ENCODE peak calls at places on chromosomes 6 and 20, in ten cellular contexts. One of them, this sample, is unnamed.

GRCh38 chr6:130853555-130854183 is 26.5 kb downstream of the SMLR1 start:
- DNase-seq in endothelial cell: no peak
- DNase-seq in CD8-positive, alpha-beta T cell: no peak
- DNase-seq in HuH-7.5: no peak
- DNase-seq in activated T-helper 1 cell treated with anti-CD3 and anti-CD28 coated beads, Interleukin-2, amount 50 U/mL, for 16 hours: no peak
- DNase-seq in NCI-H1436 treated with DMSO at 0.1 percent for 48 hours: no peak
- DNase-seq in activated CD4-positive, alpha-beta T cell treated with anti-CD3 and anti-CD28 coated beads, Interleukin-2, amount 50 U/mL, for 1 hour: no peak
- DNase-seq in Calu3: no peak
- DNase-seq in CD8-positive, alpha-beta memory T cell: no peak
- DNase-seq in hippocampal formation: no peak
- DNase-seq in this sample: no peak

GRCh38 chr6:152293404-152293803 is 343.8 kb downstream of the SYNE1 start:
- DNase-seq in Calu3: no peak
- DNase-seq in CD8-positive, alpha-beta T cell: no peak
- DNase-seq in HuH-7.5: no peak
- DNase-seq in NCI-H1436 treated with DMSO at 0.1 percent for 48 hours: no peak
- DNase-seq in activated CD4-positive, alpha-beta T cell treated with anti-CD3 and anti-CD28 coated beads, Interleukin-2, amount 50 U/mL, for 1 hour: no peak
- DNase-seq in hippocampal formation: no peak
- DNase-seq in CD8-positive, alpha-beta memory T cell: no peak
- DNase-seq in endothelial cell: no peak
- DNase-seq in activated T-helper 1 cell treated with anti-CD3 and anti-CD28 coated beads, Interleukin-2, amount 50 U/mL, for 16 hours: no peak
- DNase-seq in this sample: no peak

GRCh38 chr6:151225919-151226318 is 13.8 kb upstream of the AKAP12 start:
- DNase-seq in Calu3: no peak
- DNase-seq in CD8-positive, alpha-beta memory T cell: no peak
- DNase-seq in activated T-helper 1 cell treated with anti-CD3 and anti-CD28 coated beads, Interleukin-2, amount 50 U/mL, for 16 hours: no peak
- DNase-seq in endothelial cell: no peak
- DNase-seq in hippocampal formation: no peak
- DNase-seq in activated CD4-positive, alpha-beta T cell treated with anti-CD3 and anti-CD28 coated beads, Interleukin-2, amount 50 U/mL, for 1 hour: no peak
- DNase-seq in HuH-7.5: no peak
- DNase-seq in CD8-positive, alpha-beta T cell: no peak
- DNase-seq in NCI-H1436 treated with DMSO at 0.1 percent for 48 hours: no peak
- DNase-seq in this sample: no peak

GRCh38 chr6:35778437-35778836 is 2.0 kb downstream of the CLPSL2 start:
- DNase-seq in hippocampal formation: no peak
- DNase-seq in activated CD4-positive, alpha-beta T cell treated with anti-CD3 and anti-CD28 coated beads, Interleukin-2, amount 50 U/mL, for 1 hour: no peak
- DNase-seq in HuH-7.5: no peak
- DNase-seq in Calu3: no peak
- DNase-seq in endothelial cell: no peak
- DNase-seq in NCI-H1436 treated with DMSO at 0.1 percent for 48 hours: no peak
- DNase-seq in activated T-helper 1 cell treated with anti-CD3 and anti-CD28 coated beads, Interleukin-2, amount 50 U/mL, for 16 hours: no peak
- DNase-seq in CD8-positive, alpha-beta T cell: no peak
- DNase-seq in CD8-positive, alpha-beta memory T cell: no peak
- DNase-seq in this sample: no peak

GRCh38 chr6:148760568-148761531 is 14.0 kb downstream of the UST start:
- DNase-seq in endothelial cell: no peak
- DNase-seq in activated CD4-positive, alpha-beta T cell treated with anti-CD3 and anti-CD28 coated beads, Interleukin-2, amount 50 U/mL, for 1 hour: peak
- DNase-seq in HuH-7.5: no peak
- DNase-seq in hippocampal formation: peak
- DNase-seq in NCI-H1436 treated with DMSO at 0.1 percent for 48 hours: no peak
- DNase-seq in Calu3: no peak
- DNase-seq in CD8-positive, alpha-beta memory T cell: peak
- DNase-seq in activated T-helper 1 cell treated with anti-CD3 and anti-CD28 coated beads, Interleukin-2, amount 50 U/mL, for 16 hours: no peak
- DNase-seq in CD8-positive, alpha-beta T cell: peak
- DNase-seq in this sample: no peak

GRCh38 chr6:19311786-19312185 is 525.4 kb upstream of the ID4 start:
- DNase-seq in activated T-helper 1 cell treated with anti-CD3 and anti-CD28 coated beads, Interleukin-2, amount 50 U/mL, for 16 hours: no peak
- DNase-seq in CD8-positive, alpha-beta memory T cell: no peak
- DNase-seq in hippocampal formation: no peak
- DNase-seq in NCI-H1436 treated with DMSO at 0.1 percent for 48 hours: no peak
- DNase-seq in activated CD4-positive, alpha-beta T cell treated with anti-CD3 and anti-CD28 coated beads, Interleukin-2, amount 50 U/mL, for 1 hour: no peak
- DNase-seq in CD8-positive, alpha-beta T cell: no peak
- DNase-seq in Calu3: no peak
- DNase-seq in HuH-7.5: no peak
- DNase-seq in endothelial cell: no peak
- DNase-seq in this sample: no peak

GRCh38 chr6:8219352-8219943 is 117.1 kb upstream of the EEF1E1 start:
- DNase-seq in activated CD4-positive, alpha-beta T cell treated with anti-CD3 and anti-CD28 coated beads, Interleukin-2, amount 50 U/mL, for 1 hour: peak
- DNase-seq in CD8-positive, alpha-beta T cell: peak
- DNase-seq in NCI-H1436 treated with DMSO at 0.1 percent for 48 hours: no peak
- DNase-seq in endothelial cell: peak
- DNase-seq in activated T-helper 1 cell treated with anti-CD3 and anti-CD28 coated beads, Interleukin-2, amount 50 U/mL, for 16 hours: no peak
- DNase-seq in Calu3: peak
- DNase-seq in hippocampal formation: no peak
- DNase-seq in CD8-positive, alpha-beta memory T cell: peak
- DNase-seq in HuH-7.5: no peak
- DNase-seq in this sample: peak

GRCh38 chr20:19937651-19938420 is 79.3 kb upstream of the NAA20 start:
- DNase-seq in endothelial cell: no peak
- DNase-seq in hippocampal formation: no peak
- DNase-seq in CD8-positive, alpha-beta memory T cell: no peak
- DNase-seq in Calu3: no peak
- DNase-seq in activated T-helper 1 cell treated with anti-CD3 and anti-CD28 coated beads, Interleukin-2, amount 50 U/mL, for 16 hours: no peak
- DNase-seq in activated CD4-positive, alpha-beta T cell treated with anti-CD3 and anti-CD28 coated beads, Interleukin-2, amount 50 U/mL, for 1 hour: no peak
- DNase-seq in CD8-positive, alpha-beta T cell: no peak
- DNase-seq in HuH-7.5: no peak
- DNase-seq in NCI-H1436 treated with DMSO at 0.1 percent for 48 hours: no peak
- DNase-seq in this sample: no peak

GRCh38 chr6:41451515-41452163 is 94.5 kb upstream of the FOXP4 start:
- DNase-seq in activated T-helper 1 cell treated with anti-CD3 and anti-CD28 coated beads, Interleukin-2, amount 50 U/mL, for 16 hours: no peak
- DNase-seq in Calu3: no peak
- DNase-seq in CD8-positive, alpha-beta memory T cell: no peak
- DNase-seq in NCI-H1436 treated with DMSO at 0.1 percent for 48 hours: no peak
- DNase-seq in CD8-positive, alpha-beta T cell: no peak
- DNase-seq in activated CD4-positive, alpha-beta T cell treated with anti-CD3 and anti-CD28 coated beads, Interleukin-2, amount 50 U/mL, for 1 hour: no peak
- DNase-seq in hippocampal formation: no peak
- DNase-seq in HuH-7.5: no peak
- DNase-seq in endothelial cell: no peak
- DNase-seq in this sample: no peak

GRCh38 chr6:157987788-157988699 is 6.4 kb downstream of the SYNJ2 start:
- DNase-seq in CD8-positive, alpha-beta memory T cell: no peak
- DNase-seq in activated T-helper 1 cell treated with anti-CD3 and anti-CD28 coated beads, Interleukin-2, amount 50 U/mL, for 16 hours: no peak
- DNase-seq in activated CD4-positive, alpha-beta T cell treated with anti-CD3 and anti-CD28 coated beads, Interleukin-2, amount 50 U/mL, for 1 hour: no peak
- DNase-seq in CD8-positive, alpha-beta T cell: no peak
- DNase-seq in endothelial cell: no peak
- DNase-seq in HuH-7.5: no peak
- DNase-seq in Calu3: no peak
- DNase-seq in hippocampal formation: no peak
- DNase-seq in NCI-H1436 treated with DMSO at 0.1 percent for 48 hours: no peak
- DNase-seq in this sample: no peak

GRCh38 chr6:13712485-13712990 is 903 bp upstream of the RANBP9 start:
- DNase-seq in HuH-7.5: no peak
- DNase-seq in CD8-positive, alpha-beta memory T cell: no peak
- DNase-seq in CD8-positive, alpha-beta T cell: no peak
- DNase-seq in activated T-helper 1 cell treated with anti-CD3 and anti-CD28 coated beads, Interleukin-2, amount 50 U/mL, for 16 hours: no peak
- DNase-seq in hippocampal formation: no peak
- DNase-seq in endothelial cell: no peak
- DNase-seq in Calu3: no peak
- DNase-seq in activated CD4-positive, alpha-beta T cell treated with anti-CD3 and anti-CD28 coated beads, Interleukin-2, amount 50 U/mL, for 1 hour: no peak
- DNase-seq in NCI-H1436 treated with DMSO at 0.1 percent for 48 hours: no peak
- DNase-seq in this sample: no peak

This sample was measured in COR-L47.